ENCODE peak calls at places on chromosome 4, in four cellular contexts. W is GM12878, V is K562, B is HepG2. O is an unnamed sample.

GRCh38 chr4:182560358-182560757 is 317.2 kb downstream of the TENM3 start:
- DNase-seq in V (no peak), W (no peak), B (no peak), O (peak; percentile 72)

GRCh38 chr4:109072595-109072994 is 229.9 kb downstream of the COL25A1 start:
- DNase-seq in B (no peak), W (no peak), V (no peak), O (no peak)

GRCh38 chr4:7703669-7704068 is 236.0 kb downstream of the AFAP1 start:
- DNase-seq in B (peak; percentile 7), W (no peak), V (peak; percentile 6), O (no peak)

GRCh38 chr4:128450326-128451120 is 162.9 kb upstream of the PGRMC2 start:
- DNase-seq in V (no peak), B (no peak), W (no peak), O (no peak)

GRCh38 chr4:94680131-94680862 is 77.5 kb upstream of the BMPR1B start:
- DNase-seq in W (no peak), V (no peak), B (no peak), O (no peak)

GRCh38 chr4:121108557-121108956 is 36.2 kb upstream of the NDNF start:
- DNase-seq in B (no peak), W (no peak), V (no peak), O (no peak)

GRCh38 chr4:99586322-99586721 is 11.7 kb downstream of the MTTP start:
- DNase-seq in W (no peak), B (no peak), V (no peak), O (no peak)

GRCh38 chr4:142846729-142847606 is 867 bp upstream of the INPP4B start:
- DNase-seq in W (no peak), B (peak; percentile 10), V (peak; percentile 6), O (peak; percentile 61)

GRCh38 chr4:158193171-158193749 is 17.0 kb upstream of the TMEM144 start:
- DNase-seq in V (peak; percentile 42), W (no peak), B (peak; percentile 43), O (no peak)

GRCh38 chr4:70544279-70544870 is 26.0 kb downstream of the AMTN start:
- DNase-seq in W (no peak), V (peak; percentile 18), B (peak; percentile 17), O (no peak)

GRCh38 chr4:70958681-70959080 is 34.8 kb upstream of the DCK start:
- DNase-seq in B (no peak), V (no peak), W (no peak), O (no peak)

GRCh38 chr4:1026115-1026514 is 14.7 kb downstream of the FGFRL1 start:
- DNase-seq in V (peak; percentile 44), B (no peak), W (peak; percentile 56), O (peak; percentile 53)

GRCh38 chr4:154545689-154546088 is 4.5 kb downstream of the PLRG1 start:
- DNase-seq in W (no peak), B (no peak), V (no peak), O (no peak)

GRCh38 chr4:10040049-10040892 is 19.0 kb upstream of the SLC2A9 start:
- DNase-seq in B (no peak), W (no peak), V (no peak), O (no peak)

GRCh38 chr4:78057135-78057599 is at the start of gene FRAS1:
- DNase-seq in W (no peak), V (no peak), B (peak; percentile 62), O (peak; percentile 75)

GRCh38 chr4:72301759-72302158 is 267.3 kb downstream of the ADAMTS3 start:
- DNase-seq in W (no peak), B (no peak), V (no peak), O (no peak)

GRCh38 chr4:83629945-83630684 is 94.2 kb downstream of the GPAT3 start:
- DNase-seq in W (no peak), V (peak; percentile 96), B (no peak), O (no peak)

GRCh38 chr4:27387706-27388105 is 527.1 kb downstream of the STIM2 start:
- DNase-seq in W (no peak), V (no peak), B (no peak), O (no peak)

GRCh38 chr4:2072971-2073807 is 14.1 kb downstream of the NAT8L start:
- DNase-seq in B (no peak), W (no peak), V (peak; percentile 26), O (no peak)

GRCh38 chr4:69759189-69759604 is 1.2 kb downstream of the SULT1B1 start:
- DNase-seq in B (no peak), W (no peak), V (no peak), O (no peak)

GRCh38 chr4:81631958-81632439 is 160.3 kb upstream of the RASGEF1B start:
- DNase-seq in V (no peak), B (peak; percentile 49), W (no peak), O (no peak)

GRCh38 chr4:29983890-29984289 is 736.3 kb upstream of the PCDH7 start:
- DNase-seq in B (no peak), W (no peak), V (no peak), O (no peak)

GRCh38 chr4:141645611-141646340 is 9.4 kb downstream of the IL15 start:
- DNase-seq in V (no peak), W (no peak), B (no peak), O (no peak)

GRCh38 chr4:122480023-122480422 is 23.5 kb upstream of the IL2 start:
- DNase-seq in V (peak; percentile 63), B (peak; percentile 8), W (no peak), O (no peak)

GRCh38 chr4:150952167-150952845 is 62.8 kb downstream of the LRBA start:
- DNase-seq in W (no peak), B (no peak), V (peak; percentile 67), O (no peak)

DNA sequence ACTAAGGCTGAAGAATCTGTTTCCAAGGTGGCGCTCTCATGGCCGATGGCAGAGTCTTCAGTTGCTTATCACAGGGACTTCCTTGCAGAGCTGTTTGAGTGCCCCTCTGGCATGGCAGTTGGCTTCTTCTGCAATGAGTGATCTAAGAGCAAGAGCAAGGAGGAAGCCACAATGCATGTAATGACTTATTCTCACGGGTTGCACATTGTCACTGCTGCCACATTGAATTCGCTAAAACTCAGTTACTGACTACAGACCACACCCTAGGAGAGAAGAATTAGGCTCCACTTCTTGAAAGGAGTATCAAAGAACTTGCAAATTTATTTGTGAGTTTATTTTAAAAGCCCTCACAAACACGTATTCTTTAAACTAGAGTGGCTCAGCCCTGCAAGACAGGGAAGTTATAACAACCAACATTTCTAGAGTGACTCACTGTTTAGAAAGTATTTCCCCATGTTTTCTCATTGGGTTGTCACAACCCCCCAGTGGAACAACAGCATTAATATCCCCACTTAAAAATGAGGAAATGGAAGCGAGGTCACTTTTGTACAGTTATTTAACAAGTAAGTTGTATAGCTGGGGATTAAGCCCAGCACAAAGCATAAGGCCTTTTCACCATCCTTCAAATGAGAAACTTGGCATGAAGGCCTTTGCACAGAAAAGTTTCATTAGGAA is 32.4 kb upstream of the RBPJ start:
- DNase-seq in W (peak; percentile 73), V (no peak), B (no peak), O (no peak)
- TF ChIP-seq ATF2 in W (peak; percentile 49), V (no peak), B (no peak), O (no peak)

DNA sequence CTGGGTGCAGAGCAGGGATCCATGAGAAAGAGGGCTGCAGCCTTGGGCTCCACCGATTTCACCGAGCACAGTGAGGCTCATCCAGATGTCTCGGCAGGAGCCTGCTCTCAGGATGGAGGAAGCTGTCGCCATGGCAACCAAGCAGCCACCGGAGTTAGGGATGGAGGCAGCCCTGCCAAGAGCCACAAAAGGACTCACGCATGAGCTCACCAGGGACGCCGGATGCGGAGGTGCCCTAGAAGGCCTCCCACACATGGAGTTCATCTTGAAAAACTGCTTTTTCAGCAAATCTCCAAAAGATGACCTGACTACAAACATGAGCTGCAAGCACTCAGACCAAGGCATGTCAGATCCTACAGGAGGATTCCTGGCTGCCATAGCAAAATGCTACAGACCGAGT is 90.7 kb downstream of the WFS1 start:
- DNase-seq in W (no peak), V (peak; percentile 17), B (no peak), O (peak; percentile 58)
- TF ChIP-seq TCF7 in W (no peak), V (no peak), B (no peak), O (no peak)

GRCh38 chr4:80500593-80500992 is 165.1 kb downstream of the CFAP299 start:
- DNase-seq in W (no peak), V (no peak), B (no peak), O (no peak)
- TF ChIP-seq ATF2 in W (no peak), V (no peak), B (no peak), O (no peak)

DNA sequence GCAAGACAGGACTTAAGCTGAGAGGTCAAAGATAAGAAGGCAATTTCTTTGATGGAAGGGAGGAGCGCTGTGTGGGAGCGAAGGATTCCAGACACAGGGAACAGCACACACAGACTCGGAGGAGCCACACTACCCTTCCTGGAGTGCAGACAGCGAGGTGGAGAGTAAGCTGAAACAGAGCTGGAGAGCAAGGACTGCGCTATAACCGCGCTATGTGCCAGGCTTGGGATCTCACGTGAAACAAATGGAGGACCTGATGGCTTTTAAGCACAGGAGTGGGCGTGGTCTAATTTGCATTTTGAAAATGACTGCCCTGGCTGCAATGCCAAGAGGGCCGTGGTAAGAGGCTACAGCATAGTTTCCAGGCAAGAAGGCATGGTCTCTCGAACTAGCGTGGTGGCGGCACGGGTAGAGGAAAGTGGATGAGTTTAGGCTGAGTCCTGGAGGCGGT is 113.9 kb upstream of the SORBS2 start:
- DNase-seq in B (no peak), V (no peak), W (no peak), O (no peak)
- TF ChIP-seq TCF7 in B (no peak), V (no peak), W (no peak), O (no peak)

DNA sequence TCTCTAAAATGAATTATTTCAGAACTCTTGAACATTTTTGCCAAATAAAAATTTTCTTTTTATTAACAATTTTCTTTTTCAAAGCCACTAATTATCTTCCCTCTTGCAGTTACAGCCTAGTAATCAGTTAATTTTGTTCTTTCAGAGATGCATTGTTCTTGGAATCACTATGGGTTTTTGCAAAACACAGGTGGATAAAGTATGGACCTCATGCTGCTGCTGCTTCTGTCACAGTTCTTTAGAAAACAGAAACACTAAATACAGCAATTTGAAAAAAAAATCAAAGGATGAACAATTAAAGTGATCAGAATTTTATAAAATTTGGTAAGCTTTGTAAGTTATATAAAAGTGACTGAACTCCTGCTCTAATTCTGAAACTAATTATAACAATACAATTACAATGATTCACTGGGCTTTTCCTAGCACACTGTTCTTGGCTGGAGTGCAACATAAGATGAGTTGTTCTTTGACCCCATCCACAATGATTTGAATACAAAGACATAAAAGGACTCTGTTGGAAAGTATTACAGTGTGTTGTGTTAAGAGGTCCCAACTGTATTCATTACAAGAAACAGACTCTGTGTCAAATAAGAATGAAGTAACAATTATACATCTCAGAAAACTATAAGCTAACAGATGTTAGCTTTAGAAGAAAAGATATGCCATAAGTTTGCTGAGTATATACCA is 59.4 kb upstream of the GK2 start:
- DNase-seq in W (no peak), B (no peak), V (no peak), O (no peak)
- TF ChIP-seq ATF2 in W (no peak), B (no peak), V (no peak), O (no peak)

GRCh38 chr4:23388699-23389395 is 501.0 kb downstream of the PPARGC1A start:
- DNase-seq in B (no peak), V (no peak), W (no peak), O (no peak)
- TF ChIP-seq TCF7 in B (no peak), V (no peak), W (no peak), O (no peak)

GRCh38 chr4:168434993-168435392 is 45.3 kb downstream of the DDX60L start:
- DNase-seq in B (no peak), V (no peak), W (no peak), O (no peak)

GRCh38 chr4:168441412-168441811 is 38.9 kb downstream of the DDX60L start:
- DNase-seq in B (no peak), W (no peak), V (no peak), O (no peak)

GRCh38 chr4:168437192-168437938 is 42.9 kb downstream of the DDX60L start:
- DNase-seq in B (no peak), W (no peak), V (no peak), O (no peak)

GRCh38 chr4:168440442-168441264 is 39.6 kb downstream of the DDX60L start:
- DNase-seq in W (peak; percentile 21), B (no peak), V (no peak), O (no peak)
- TF ChIP-seq ATF2 in W (no peak), B (no peak), V (no peak), O (no peak)

GRCh38 chr4:102778720-102779119 is 18.0 kb upstream of the MANBA start:
- DNase-seq in B (peak; percentile 85), V (no peak), W (no peak), O (no peak)
- TF ChIP-seq TCF7 in B (no peak), V (no peak), W (no peak), O (no peak)

O was measured in WTC11.